ENCODE peak calls at places on chromosomes 5 and 9, in seven cellular contexts. J is body of pancreas, P is astrocyte, T is Peyer's patch, M is A673, B is trophoblast cell, Y is upper lobe of left lung. L is an unnamed sample.

GRCh38 chr9:93645149-93645889 is 68.9 kb downstream of the PHF2 start:
- DNase-seq in Y (peak), M (no peak), T (no peak), B (no peak), P (no peak), J (no peak), L (no peak)

GRCh38 chr9:33124716-33125378 is 42.3 kb downstream of the B4GALT1 start:
- DNase-seq in J (no peak), B (no peak), P (no peak), Y (no peak), T (peak), M (peak), L (no peak)

GRCh38 chr9:38067892-38068615 is 973 bp downstream of the SHB start:
- DNase-seq in M (no peak), B (no peak), P (no peak), Y (peak), T (no peak), J (peak), L (no peak)

GRCh38 chr9:121827251-121827967 is 176.0 kb downstream of the DAB2IP start:
- DNase-seq in M (no peak), P (no peak), Y (no peak), T (no peak), B (no peak), J (no peak), L (peak)

GRCh38 chr5:101643793-101644192 is 652.3 kb downstream of the SLCO4C1 start:
- DNase-seq in Y (no peak), P (no peak), B (no peak), M (no peak), J (no peak), T (no peak), L (no peak)

GRCh38 chr5:82798676-82799075 is 278.5 kb downstream of the TMEM167A start:
- DNase-seq in Y (no peak), M (no peak), P (no peak), B (no peak), J (no peak), T (no peak), L (no peak)

GRCh38 chr9:97934321-97935115 is 3.5 kb downstream of the HEMGN start:
- DNase-seq in B (no peak), Y (no peak), M (peak), P (no peak), J (no peak), T (no peak), L (no peak)

GRCh38 chr5:124743534-124744169 is 2.8 kb downstream of the ZNF608 start:
- DNase-seq in P (no peak), B (no peak), T (peak), J (peak), Y (no peak), M (no peak), L (no peak)

GRCh38 chr5:179256229-179257189 is 88.8 kb downstream of the ADAMTS2 start:
- DNase-seq in M (no peak), T (no peak), B (no peak), J (no peak), P (no peak), Y (peak), L (no peak)

GRCh38 chr9:78054180-78054579 is 22.6 kb upstream of the GNAQ start:
- DNase-seq in T (no peak), M (no peak), J (no peak), Y (no peak), B (no peak), P (no peak), L (no peak)

GRCh38 chr9:91349115-91349555 is 12.6 kb downstream of the AUH start:
- DNase-seq in B (no peak), P (no peak), Y (no peak), T (no peak), M (no peak), J (no peak), L (no peak)

GRCh38 chr5:157657516-157657915 is 5.3 kb upstream of the SOX30 start:
- DNase-seq in B (no peak), Y (no peak), P (no peak), M (no peak), T (no peak), J (no peak), L (no peak)

GRCh38 chr5:93721045-93721444 is 20.4 kb downstream of the POU5F2 start:
- DNase-seq in T (no peak), Y (no peak), P (no peak), J (no peak), M (no peak), B (no peak), L (no peak)

GRCh38 chr9:77764894-77765780 is 117.0 kb upstream of the GNA14 start:
- DNase-seq in Y (no peak), B (no peak), T (no peak), M (peak), J (no peak), P (peak), L (no peak)

GRCh38 chr5:123434796-123435195 is 11.6 kb upstream of the CEP120 start:
- DNase-seq in J (no peak), M (no peak), Y (no peak), T (no peak), P (no peak), B (no peak), L (no peak)

GRCh38 chr5:126516133-126516532 is 78.9 kb downstream of the ALDH7A1 start:
- DNase-seq in P (peak), B (peak), Y (no peak), J (no peak), T (no peak), M (no peak), L (no peak)

DNA sequence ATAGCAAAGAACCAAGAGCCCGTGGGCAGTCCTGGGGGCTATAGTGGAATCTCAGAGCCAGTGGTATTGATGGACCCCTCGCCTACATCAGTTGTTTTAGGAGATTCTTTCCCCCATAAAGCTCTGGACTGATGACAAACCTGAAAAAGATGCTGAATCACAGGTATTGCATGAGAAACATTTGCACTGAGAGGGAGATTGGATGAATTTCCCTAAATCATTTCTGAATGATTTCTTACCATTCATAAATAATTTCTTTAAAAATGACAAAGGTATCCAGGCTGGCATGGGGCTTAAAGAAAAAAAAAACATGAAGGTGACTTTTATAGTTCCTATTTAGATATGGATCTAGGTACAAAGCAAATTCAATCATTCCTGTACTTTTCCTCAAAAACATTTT is 54.0 kb upstream of the SLIT3 start:
- DNase-seq in Y (no peak), B (no peak), P (peak), M (no peak), J (no peak), T (no peak), L (no peak)
- H3K27ac ChIP-seq in Y (no peak), B (peak), P (peak), M (no peak), J (no peak), T (no peak), L (no peak)

GRCh38 chr5:140635291-140636257 is 2.6 kb upstream of the CD14 start:
- DNase-seq in J (no peak), B (no peak), T (no peak), M (no peak), Y (no peak), P (no peak), L (no peak)
- H3K27ac ChIP-seq in J (no peak), B (no peak), T (no peak), M (no peak), Y (no peak), P (no peak), L (no peak)

GRCh38 chr5:176694631-176695030 is 47.3 kb downstream of the TSPAN17 start:
- DNase-seq in P (no peak), T (no peak), M (no peak), J (no peak), B (no peak), Y (peak), L (no peak)

GRCh38 chr5:176697267-176697928 is 50.1 kb downstream of the TSPAN17 start:
- DNase-seq in B (no peak), J (no peak), Y (no peak), T (no peak), P (no peak), M (no peak), L (no peak)

GRCh38 chr5:176700239-176700847 is 53.1 kb downstream of the TSPAN17 start:
- DNase-seq in P (no peak), M (peak), T (no peak), B (no peak), Y (no peak), J (no peak), L (no peak)

GRCh38 chr5:176695073-176695472 is 47.8 kb downstream of the TSPAN17 start:
- DNase-seq in M (no peak), P (no peak), T (no peak), B (no peak), J (no peak), Y (no peak), L (no peak)

GRCh38 chr5:176697929-176698520 is 50.7 kb downstream of the TSPAN17 start:
- DNase-seq in J (no peak), T (no peak), Y (no peak), B (no peak), M (no peak), P (no peak), L (no peak)
- H3K27ac ChIP-seq in J (no peak), T (no peak), Y (no peak), B (no peak), M (no peak), P (no peak), L (no peak)

GRCh38 chr5:58122993-58123392 is 336.9 kb downstream of the PLK2 start:
- DNase-seq in P (no peak), Y (no peak), J (no peak), B (no peak), T (no peak), M (no peak), L (no peak)
- H3K27ac ChIP-seq in P (no peak), Y (no peak), J (no peak), B (no peak), T (no peak), M (no peak), L (no peak)